ENCODE peak calls at places on chromosomes 12 and 14, in seven cellular contexts. B is right lobe of liver; T is left lobe of liver; M is gastrocnemius medialis; O is Right ventricle myocardium superior; Q is activated CD8-positive, alpha-beta T cell treated with anti-CD3 and anti-CD28 coated beads for 36 hours; V is pancreas. I is an unnamed sample.

GRCh38 chr12:73547421-73547820 is 990.2 kb upstream of the ATXN7L3B start:
- ATAC-seq in B (no peak), T (no peak), M (no peak), O (no peak), Q (no peak), V (no peak), I (no peak)

GRCh38 chr12:104423809-104424208 is 32.9 kb upstream of the CHST11 start:
- ATAC-seq in B (peak; percentile 82), T (peak; percentile 97), M (no peak), O (no peak), Q (no peak), V (peak; percentile 98), I (no peak)

GRCh38 chr12:58521796-58522195 is 398.5 kb downstream of the LRIG3 start:
- ATAC-seq in B (no peak), T (no peak), M (no peak), O (no peak), Q (no peak), V (no peak), I (no peak)

GRCh38 chr12:56205445-56205844 is 16.2 kb upstream of the SMARCC2 start:
- ATAC-seq in B (no peak), T (no peak), M (no peak), O (no peak), Q (peak; percentile 45), V (no peak), I (no peak)

GRCh38 chr12:78009031-78009430 is 178.3 kb downstream of the NAV3 start:
- ATAC-seq in B (no peak), T (no peak), M (no peak), O (no peak), Q (no peak), V (no peak), I (no peak)

GRCh38 chr12:6124411-6125151 is at the start of gene VWF:
- ATAC-seq in B (peak; percentile 12), T (no peak), M (peak; percentile 75), O (peak; percentile 61), Q (no peak), V (no peak), I (peak; percentile 73)

GRCh38 chr14:63478024-63478423 is 65.2 kb downstream of the PPP2R5E start:
- ATAC-seq in B (peak; percentile 54), T (peak; percentile 49), M (no peak), O (no peak), Q (peak; percentile 87), V (no peak), I (no peak)

GRCh38 chr14:103770902-103771301 is 55.3 kb downstream of the ZFYVE21 start:
- ATAC-seq in B (no peak), T (no peak), M (no peak), O (no peak), Q (no peak), V (no peak), I (no peak)

GRCh38 chr12:103680591-103681065 is 93.6 kb downstream of the STAB2 start:
- ATAC-seq in B (peak; percentile 36), T (no peak), M (no peak), O (peak; percentile 90), Q (no peak), V (peak; percentile 75), I (peak; percentile 74)

GRCh38 chr14:21023817-21024667 is 819 bp downstream of the NDRG2 start:
- ATAC-seq in B (peak; percentile 75), T (peak; percentile 69), M (no peak), O (peak; percentile 28), Q (peak; percentile 40), V (peak; percentile 52), I (no peak)

GRCh38 chr12:6193853-6194815 is 6.1 kb upstream of the CD9 start:
- ATAC-seq in B (no peak), T (no peak), M (no peak), O (no peak), Q (peak; percentile 25), V (no peak), I (no peak)

GRCh38 chr14:103138483-103139370 is 15.5 kb downstream of the TNFAIP2 start:
- ATAC-seq in B (no peak), T (peak; percentile 16), M (no peak), O (peak; percentile 22), Q (no peak), V (peak; percentile 14), I (no peak)

GRCh38 chr14:44768935-44769334 is 192.8 kb downstream of the KLHL28 start:
- ATAC-seq in B (no peak), T (no peak), M (no peak), O (no peak), Q (peak; percentile 39), V (no peak), I (no peak)

GRCh38 chr12:6869049-6870021 is 2.0 kb downstream of the TPI1 start:
- ATAC-seq in B (peak; percentile 17), T (peak; percentile 20), M (peak; percentile 40), O (peak; percentile 4), Q (no peak), V (peak; percentile 24), I (no peak)

I was measured in gastroesophageal sphincter.